ENCODE peak calls at places on chromosome 13, in eight cellular contexts. J, H, G, Y, T, D, R and X are unnamed samples.
A peak's percentile ranks its signal among the peaks of the same experiment; 100 is the strongest.

GRCh38 chr13:114319441-114319871 is 5.2 kb downstream of the CHAMP1 start:
- DNase-seq in J (no peak), H (no peak), G (no peak), Y (no peak), T (no peak), D (no peak), R (no peak), X (peak; percentile 85)

GRCh38 chr13:80251403-80251802 is 89.5 kb downstream of the SPRY2 start:
- DNase-seq in J (no peak), H (no peak), G (no peak), Y (peak; percentile 36), T (peak; percentile 11), D (no peak), R (no peak), X (peak; percentile 60)

GRCh38 chr13:43663474-43664090 is 123.2 kb downstream of the ENOX1 start:
- DNase-seq in J (no peak), H (no peak), G (no peak), Y (no peak), T (no peak), D (no peak), R (no peak), X (peak; percentile 21)

GRCh38 chr13:30690282-30691188 is 44.8 kb upstream of the ALOX5AP start:
- DNase-seq in J (no peak), H (no peak), G (no peak), Y (no peak), T (no peak), D (peak; percentile 20), R (no peak), X (peak; percentile 98)

GRCh38 chr13:34066344-34066743 is 248.4 kb downstream of the RFC3 start:
- DNase-seq in J (no peak), H (no peak), G (no peak), Y (no peak), T (no peak), D (no peak), R (no peak), X (no peak)

GRCh38 chr13:38656699-38657098 is 30.2 kb upstream of the FREM2 start:
- DNase-seq in J (no peak), H (no peak), G (no peak), Y (no peak), T (no peak), D (no peak), R (no peak), X (no peak)

GRCh38 chr13:110123041-110123809 is 183.7 kb downstream of the COL4A1 start:
- DNase-seq in J (no peak), H (no peak), G (no peak), Y (no peak), T (no peak), D (no peak), R (no peak), X (no peak)

GRCh38 chr13:99559560-99559959 is 58.3 kb downstream of the TM9SF2 start:
- DNase-seq in J (no peak), H (no peak), G (no peak), Y (no peak), T (no peak), D (no peak), R (no peak), X (no peak)

GRCh38 chr13:29743229-29743786 is 107.1 kb downstream of the UBL3 start:
- DNase-seq in J (no peak), H (no peak), G (no peak), Y (no peak), T (no peak), D (no peak), R (no peak), X (peak; percentile 83)

GRCh38 chr13:39259371-39259770 is 221.1 kb downstream of the NHLRC3 start:
- DNase-seq in J (no peak), H (no peak), G (no peak), Y (no peak), T (no peak), D (peak; percentile 24), R (no peak), X (no peak)

GRCh38 chr13:110610955-110611595 is 4.3 kb upstream of the NAXD start:
- DNase-seq in J (no peak), H (no peak), G (no peak), Y (no peak), T (no peak), D (no peak), R (no peak), X (no peak)

GRCh38 chr13:73499685-73500084 is 440.9 kb downstream of the KLF5 start:
- DNase-seq in J (no peak), H (no peak), G (no peak), Y (no peak), T (no peak), D (no peak), R (no peak), X (no peak)

GRCh38 chr13:112849500-112849899 is 119.5 kb upstream of the MCF2L start:
- DNase-seq in J (no peak), H (no peak), G (peak; percentile 54), Y (peak; percentile 98), T (no peak), D (no peak), R (no peak), X (no peak)

GRCh38 chr13:30192320-30193093 is 114.8 kb downstream of the KATNAL1 start:
- DNase-seq in J (no peak), H (no peak), G (no peak), Y (peak; percentile 49), T (no peak), D (no peak), R (no peak), X (peak; percentile 14)

GRCh38 chr13:40016953-40017660 is 361.6 kb downstream of the COG6 start:
- DNase-seq in J (no peak), H (no peak), G (no peak), Y (no peak), T (no peak), D (no peak), R (no peak), X (no peak)

GRCh38 chr13:94331281-94331680 is 148.2 kb downstream of the DCT start:
- DNase-seq in J (no peak), H (no peak), G (no peak), Y (no peak), T (no peak), D (no peak), R (no peak), X (no peak)

GRCh38 chr13:106633321-106633720 is 65.4 kb upstream of the ARGLU1 start:
- DNase-seq in J (no peak), H (no peak), G (no peak), Y (no peak), T (no peak), D (no peak), R (no peak), X (no peak)

GRCh38 chr13:112714366-112714765 is 24.5 kb downstream of the ATP11A start:
- DNase-seq in J (no peak), H (no peak), G (no peak), Y (no peak), T (no peak), D (no peak), R (no peak), X (no peak)

GRCh38 chr13:49540552-49540951 is 44.8 kb downstream of the PHF11 start:
- DNase-seq in J (no peak), H (no peak), G (no peak), Y (no peak), T (no peak), D (no peak), R (no peak), X (peak; percentile 9)

GRCh38 chr13:98239156-98240076 is 62.3 kb upstream of the RNF113B start:
- DNase-seq in J (no peak), H (no peak), G (no peak), Y (peak; percentile 69), T (peak; percentile 59), D (no peak), R (no peak), X (no peak)

GRCh38 chr13:73714522-73714921 is 419.7 kb downstream of the KLF12 start:
- DNase-seq in J (no peak), H (no peak), G (no peak), Y (no peak), T (no peak), D (no peak), R (no peak), X (no peak)

GRCh38 chr13:23765531-23765930 is 123.7 kb downstream of the MIPEP start:
- DNase-seq in J (no peak), H (no peak), G (no peak), Y (no peak), T (no peak), D (no peak), R (no peak), X (no peak)

GRCh38 chr13:75372517-75372916 is 109.5 kb downstream of the TBC1D4 start:
- DNase-seq in J (no peak), H (no peak), G (peak; percentile 32), Y (peak; percentile 1), T (peak; percentile 74), D (no peak), R (no peak), X (peak; percentile 69)

GRCh38 chr13:47178090-47178950 is 281.5 kb upstream of the HTR2A start:
- DNase-seq in J (no peak), H (no peak), G (no peak), Y (no peak), T (no peak), D (no peak), R (no peak), X (no peak)

GRCh38 chr13:41177616-41178015 is 16.8 kb downstream of the KBTBD7 start:
- DNase-seq in J (no peak), H (no peak), G (no peak), Y (no peak), T (no peak), D (no peak), R (no peak), X (no peak)

GRCh38 chr13:47188802-47189201 is 291.9 kb upstream of the HTR2A start:
- DNase-seq in J (no peak), H (no peak), G (no peak), Y (no peak), T (no peak), D (no peak), R (no peak), X (peak; percentile 96)

GRCh38 chr13:95955255-95955654 is 97.9 kb downstream of the UGGT2 start:
- DNase-seq in J (no peak), H (no peak), G (no peak), Y (no peak), T (no peak), D (no peak), R (no peak), X (no peak)

GRCh38 chr13:45255253-45255987 is 54.6 kb upstream of the KCTD4 start:
- DNase-seq in J (no peak), H (no peak), G (no peak), Y (no peak), T (no peak), D (no peak), R (no peak), X (no peak)

GRCh38 chr13:61146158-61146557 is 269.5 kb downstream of the PCDH20 start:
- DNase-seq in J (no peak), H (no peak), G (no peak), Y (no peak), T (no peak), D (no peak), R (no peak), X (no peak)

GRCh38 chr13:27168870-27169525 is 2.6 kb downstream of the USP12 start:
- DNase-seq in J (no peak), H (no peak), G (no peak), Y (no peak), T (no peak), D (no peak), R (no peak), X (no peak)

GRCh38 chr13:106532111-106532929 is 3.1 kb downstream of the EFNB2 start:
- DNase-seq in J (no peak), H (no peak), G (no peak), Y (no peak), T (no peak), D (no peak), R (no peak), X (no peak)

GRCh38 chr13:110387451-110388140 is 80.5 kb downstream of the COL4A2 start:
- DNase-seq in J (no peak), H (no peak), G (peak; percentile 62), Y (no peak), T (peak; percentile 62), D (no peak), R (no peak), X (no peak)

GRCh38 chr13:99000137-99000536 is 22.3 kb upstream of the DOCK9 start:
- DNase-seq in J (no peak), H (no peak), G (no peak), Y (no peak), T (no peak), D (no peak), R (no peak), X (no peak)

GRCh38 chr13:35927554-35927953 is 203.6 kb downstream of the DCLK1 start:
- DNase-seq in J (no peak), H (peak; percentile 99), G (no peak), Y (no peak), T (no peak), D (no peak), R (no peak), X (peak; percentile 38)